ENCODE peak calls at places on chromosomes 12 and 14, in five cellular contexts. One of them, this sample, is unnamed. For H3K4me1, the result is how much of the 10 kb centered on the place peaks cover.

GRCh38 chr12:66693901-66694513 is 15.1 kb upstream of the GRIP1 start:
- DNase-seq in heart right ventricle: no peak
- DNase-seq in left lung: no peak
- DNase-seq in right lobe of liver: no peak
- DNase-seq in H9: no peak
- DNase-seq in this sample: no peak

GRCh38 chr12:78192979-78193378 is 362.3 kb downstream of the NAV3 start:
- DNase-seq in heart right ventricle: no peak
- DNase-seq in left lung: no peak
- DNase-seq in right lobe of liver: no peak
- DNase-seq in H9: no peak
- DNase-seq in this sample: no peak

GRCh38 chr12:55068416-55069010 is 48.7 kb downstream of the NEUROD4 start:
- DNase-seq in heart right ventricle: no peak
- DNase-seq in left lung: no peak
- DNase-seq in right lobe of liver: no peak
- DNase-seq in H9: peak
- DNase-seq in this sample: no peak

GRCh38 chr12:95643251-95643650 is 92.0 kb upstream of the USP44 start:
- DNase-seq in heart right ventricle: no peak
- DNase-seq in left lung: no peak
- DNase-seq in right lobe of liver: no peak
- DNase-seq in H9: no peak
- DNase-seq in this sample: no peak

GRCh38 chr14:51999084-51999483 is 9.7 kb downstream of the RTRAF start:
- DNase-seq in heart right ventricle: no peak
- DNase-seq in left lung: no peak
- DNase-seq in right lobe of liver: no peak
- DNase-seq in H9: no peak
- DNase-seq in this sample: no peak

GRCh38 chr14:103811189-103811588 is 36.2 kb downstream of the PPP1R13B start:
- DNase-seq in heart right ventricle: no peak
- DNase-seq in left lung: no peak
- DNase-seq in right lobe of liver: no peak
- DNase-seq in H9: no peak
- DNase-seq in this sample: no peak

GRCh38 chr12:131684015-131684725 is 26.7 kb upstream of the SFSWAP start:
- DNase-seq in heart right ventricle: no peak
- DNase-seq in left lung: peak
- DNase-seq in right lobe of liver: no peak
- DNase-seq in H9: no peak
- DNase-seq in this sample: peak

GRCh38 chr14:58198086-58198485 is 1.9 kb upstream of the ACTR10 start:
- DNase-seq in heart right ventricle: no peak
- DNase-seq in left lung: no peak
- DNase-seq in right lobe of liver: no peak
- DNase-seq in H9: no peak
- DNase-seq in this sample: no peak

GRCh38 chr12:75672212-75672611 is 160.8 kb upstream of the KRR1 start:
- DNase-seq in heart right ventricle: no peak
- DNase-seq in left lung: no peak
- DNase-seq in right lobe of liver: no peak
- DNase-seq in H9: no peak
- DNase-seq in this sample: no peak

GRCh38 chr12:100481021-100481420 is 7.4 kb downstream of the NR1H4 start:
- DNase-seq in heart right ventricle: no peak
- DNase-seq in left lung: no peak
- DNase-seq in right lobe of liver: no peak
- DNase-seq in H9: no peak
- DNase-seq in this sample: no peak

GRCh38 chr14:81298911-81299310 is 78.2 kb upstream of the GTF2A1 start:
- DNase-seq in heart right ventricle: no peak
- DNase-seq in left lung: no peak
- DNase-seq in right lobe of liver: no peak
- DNase-seq in H9: no peak
- DNase-seq in this sample: no peak

GRCh38 chr14:81302613-81303012 is 81.9 kb upstream of the GTF2A1 start:
- DNase-seq in heart right ventricle: no peak
- DNase-seq in left lung: no peak
- DNase-seq in right lobe of liver: no peak
- DNase-seq in H9: no peak
- DNase-seq in this sample: no peak

GRCh38 chr14:81301813-81302212 is 81.1 kb upstream of the GTF2A1 start:
- DNase-seq in heart right ventricle: no peak
- DNase-seq in left lung: no peak
- DNase-seq in right lobe of liver: no peak
- DNase-seq in H9: no peak
- DNase-seq in this sample: no peak

GRCh38 chr14:81303258-81303935 is 82.6 kb upstream of the GTF2A1 start:
- DNase-seq in heart right ventricle: no peak
- DNase-seq in left lung: peak
- DNase-seq in right lobe of liver: peak
- DNase-seq in H9: no peak
- DNase-seq in this sample: peak

GRCh38 chr14:81301371-81301770 is 80.6 kb upstream of the GTF2A1 start:
- DNase-seq in heart right ventricle: no peak
- DNase-seq in left lung: no peak
- DNase-seq in right lobe of liver: no peak
- DNase-seq in H9: no peak
- DNase-seq in this sample: no peak
- H3K27ac ChIP-seq in heart right ventricle: no peak
- H3K27ac ChIP-seq in left lung: no peak
- H3K27ac ChIP-seq in right lobe of liver: no peak
- H3K27ac ChIP-seq in H9: no peak
- H3K27ac ChIP-seq in this sample: no peak

DNA sequence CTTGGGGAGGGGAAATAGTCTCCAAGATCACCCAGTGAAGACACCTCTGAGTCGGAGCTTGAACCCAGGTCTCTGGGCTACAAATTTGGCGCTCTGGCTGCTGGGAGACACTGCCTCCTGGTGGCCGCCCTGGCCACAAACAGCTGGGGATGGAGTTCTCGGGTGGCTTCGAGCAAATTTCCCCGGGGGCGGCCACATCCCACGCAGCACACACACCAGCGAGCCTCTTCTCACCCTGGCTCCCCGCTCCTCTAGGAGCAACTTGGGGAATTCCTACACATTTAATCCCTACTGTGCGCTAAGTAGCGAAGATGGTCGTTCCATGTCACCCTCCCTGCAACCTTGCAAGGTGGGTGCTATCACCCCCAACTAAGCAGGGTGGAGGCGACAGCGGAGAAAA is 66.2 kb upstream of the BEGAIN start:
- DNase-seq in heart right ventricle: no peak
- DNase-seq in left lung: no peak
- DNase-seq in right lobe of liver: no peak
- DNase-seq in H9: peak
- DNase-seq in this sample: no peak
- TF ChIP-seq CTCF in heart right ventricle: peak
- TF ChIP-seq CTCF in left lung: peak
- TF ChIP-seq CTCF in right lobe of liver: peak
- TF ChIP-seq CTCF in H9: peak
- TF ChIP-seq CTCF in this sample: peak

GRCh38 chr12:14949631-14950030 is 11.3 kb upstream of the ERP27 start:
- DNase-seq in heart right ventricle: no peak
- DNase-seq in left lung: no peak
- DNase-seq in right lobe of liver: no peak
- DNase-seq in H9: no peak
- DNase-seq in this sample: peak
- H3K4me1 ChIP-seq in heart right ventricle: half or more
- H3K4me1 ChIP-seq in left lung: half or more
- H3K4me1 ChIP-seq in right lobe of liver: under half
- H3K4me1 ChIP-seq in H9: under half
- H3K4me1 ChIP-seq in this sample: under half

GRCh38 chr14:50666772-50667490 is 1.2 kb downstream of the SAV1 start:
- DNase-seq in heart right ventricle: no peak
- DNase-seq in left lung: no peak
- DNase-seq in right lobe of liver: no peak
- DNase-seq in H9: peak
- DNase-seq in this sample: no peak
- H3K27ac ChIP-seq in heart right ventricle: peak
- H3K27ac ChIP-seq in left lung: peak
- H3K27ac ChIP-seq in right lobe of liver: peak
- H3K27ac ChIP-seq in H9: peak
- H3K27ac ChIP-seq in this sample: peak

DNA sequence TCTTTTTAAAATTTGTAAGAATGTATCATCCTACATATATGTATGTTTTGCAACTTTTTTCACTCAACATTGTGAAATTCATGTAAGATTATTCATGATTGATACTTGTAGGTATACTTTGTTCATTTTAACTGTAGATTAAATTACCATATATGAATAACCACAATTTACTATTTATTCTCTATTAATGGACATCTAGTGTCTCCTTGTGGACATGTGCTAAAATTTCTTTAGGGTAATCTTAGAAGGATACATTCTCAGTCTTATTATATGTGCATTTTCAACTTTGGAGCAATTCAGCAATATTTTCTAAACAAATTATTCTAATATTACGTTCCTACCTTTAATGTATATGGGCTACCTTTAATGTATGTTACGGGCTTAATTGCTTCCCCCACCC is 192.4 kb downstream of the FUT8 start:
- DNase-seq in heart right ventricle: no peak
- DNase-seq in left lung: no peak
- DNase-seq in right lobe of liver: no peak
- DNase-seq in H9: no peak
- DNase-seq in this sample: no peak
- TF ChIP-seq CTCF in heart right ventricle: peak
- TF ChIP-seq CTCF in left lung: no peak
- TF ChIP-seq CTCF in right lobe of liver: no peak
- TF ChIP-seq CTCF in H9: no peak
- TF ChIP-seq CTCF in this sample: no peak

GRCh38 chr14:21267886-21268611 is 1.2 kb downstream of the HNRNPC start:
- DNase-seq in heart right ventricle: no peak
- DNase-seq in left lung: no peak
- DNase-seq in right lobe of liver: no peak
- DNase-seq in H9: no peak
- DNase-seq in this sample: no peak

GRCh38 chr14:21269252-21270046 is at the start of gene HNRNPC:
- DNase-seq in heart right ventricle: peak
- DNase-seq in left lung: peak
- DNase-seq in right lobe of liver: peak
- DNase-seq in H9: peak
- DNase-seq in this sample: peak

GRCh38 chr14:21268612-21269251 is 510 bp downstream of the HNRNPC start:
- DNase-seq in heart right ventricle: no peak
- DNase-seq in left lung: no peak
- DNase-seq in right lobe of liver: no peak
- DNase-seq in H9: no peak
- DNase-seq in this sample: no peak

GRCh38 chr14:21264025-21264801 is 5.0 kb downstream of the HNRNPC start:
- DNase-seq in heart right ventricle: no peak
- DNase-seq in left lung: no peak
- DNase-seq in right lobe of liver: no peak
- DNase-seq in H9: no peak
- DNase-seq in this sample: no peak

DNA sequence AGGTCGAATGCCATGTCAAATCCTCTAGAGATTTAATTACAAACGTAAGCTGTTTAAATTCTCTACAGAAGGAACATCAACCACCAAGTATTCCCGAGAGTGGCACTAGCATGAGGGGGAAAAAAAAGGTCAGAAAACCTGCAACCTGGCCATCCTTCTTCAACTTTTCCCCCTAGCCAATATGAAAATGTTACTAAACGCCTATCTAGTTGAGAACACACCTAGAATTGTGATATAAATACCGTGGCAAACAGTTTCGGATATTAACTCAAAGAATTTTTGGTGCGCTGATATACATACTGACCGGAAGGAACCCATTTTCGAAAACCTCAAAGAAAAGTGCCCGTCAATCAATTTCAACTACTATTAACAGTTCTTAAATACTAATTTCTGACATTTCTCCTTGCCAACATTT is 1.8 kb downstream of the HNRNPC start:
- DNase-seq in heart right ventricle: no peak
- DNase-seq in left lung: no peak
- DNase-seq in right lobe of liver: no peak
- DNase-seq in H9: no peak
- DNase-seq in this sample: no peak
- H3K4me1 ChIP-seq in heart right ventricle: half or more
- H3K4me1 ChIP-seq in left lung: half or more
- H3K4me1 ChIP-seq in right lobe of liver: under half
- H3K4me1 ChIP-seq in H9: under half
- H3K4me1 ChIP-seq in this sample: under half

GRCh38 chr12:51972424-51972812 is 20.9 kb downstream of the ACVR1B start:
- DNase-seq in heart right ventricle: no peak
- DNase-seq in left lung: no peak
- DNase-seq in right lobe of liver: no peak
- DNase-seq in H9: no peak
- DNase-seq in this sample: no peak
- H3K27ac ChIP-seq in heart right ventricle: peak
- H3K27ac ChIP-seq in left lung: peak
- H3K27ac ChIP-seq in right lobe of liver: peak
- H3K27ac ChIP-seq in H9: no peak
- H3K27ac ChIP-seq in this sample: peak

GRCh38 chr12:130064999-130065398 is 97.3 kb upstream of the FZD10 start:
- DNase-seq in heart right ventricle: no peak
- DNase-seq in left lung: no peak
- DNase-seq in right lobe of liver: no peak
- DNase-seq in H9: peak
- DNase-seq in this sample: no peak
- TF ChIP-seq CTCF in heart right ventricle: no peak
- TF ChIP-seq CTCF in left lung: no peak
- TF ChIP-seq CTCF in right lobe of liver: no peak
- TF ChIP-seq CTCF in H9: peak
- TF ChIP-seq CTCF in this sample: no peak

This sample was measured in kidney.